ENCODE peak calls at places on chromosomes 2 and 18, in ten cellular contexts. K is amygdala; G is T-cell; E is CD4-positive, alpha-beta memory T cell; N is dermis blood vessel endothelial cell; P is stimulated activated CD4-positive, alpha-beta T cell treated with anti-CD3 and anti-CD28 coated beads, Interleukin-1b, Interleukin-23, amount 100 ng/mL, for 48 hours; J is Peyer's patch; L is activated naive CD4-positive, alpha-beta T cell treated with anti-CD3 and anti-CD28 coated beads for 36 hours; O is nucleus accumbens; S is endothelial cell of umbilical vein. I is an unnamed sample.

GRCh38 chr18:80173060-80173459 is 64.0 kb downstream of the ADNP2 start:
- DNase-seq in K (no peak), G (no peak), E (no peak), N (no peak), P (no peak), J (no peak), L (no peak), O (no peak), S (no peak), I (no peak)

GRCh38 chr18:11749305-11749704 is 60.2 kb downstream of the GNAL start:
- DNase-seq in K (no peak), G (no peak), E (no peak), N (no peak), P (no peak), J (no peak), L (no peak), O (no peak), S (no peak), I (no peak)

GRCh38 chr18:864872-865273 is 39.8 kb upstream of the ADCYAP1 start:
- DNase-seq in K (peak), G (peak), E (peak), N (peak), P (peak), J (peak), L (peak), O (peak), S (peak), I (peak)

GRCh38 chr18:1653873-1654272 is 749.2 kb downstream of the ADCYAP1 start:
- DNase-seq in K (no peak), G (no peak), E (no peak), N (no peak), P (no peak), J (no peak), L (no peak), O (no peak), S (no peak), I (no peak)

GRCh38 chr2:111924617-111925107 is 26.3 kb downstream of the MERTK start:
- DNase-seq in K (no peak), G (no peak), E (no peak), N (no peak), P (no peak), J (no peak), L (no peak), O (no peak), S (no peak), I (no peak)

GRCh38 chr2:26175191-26175715 is 2.4 kb downstream of the GAREM2 start:
- DNase-seq in K (no peak), G (no peak), E (no peak), N (no peak), P (no peak), J (no peak), L (no peak), O (no peak), S (no peak), I (no peak)

GRCh38 chr2:71943238-71944182 is 204.2 kb downstream of the CYP26B1 start:
- DNase-seq in K (no peak), G (no peak), E (no peak), N (no peak), P (no peak), J (no peak), L (no peak), O (no peak), S (no peak), I (no peak)

GRCh38 chr2:96540136-96540535 is 3.6 kb downstream of the ARID5A start:
- DNase-seq in K (no peak), G (no peak), E (no peak), N (no peak), P (no peak), J (no peak), L (no peak), O (no peak), S (no peak), I (no peak)